ENCODE peak calls at places on chromosomes 4 and X, in seven cellular contexts. D is tibial nerve, N is cardiac fibroblast, R is A549, M is fibroblast of pulmonary artery, A is heart left ventricle, W is prostate gland. S is an unnamed sample.

GRCh38 chr4:168102403-168102802 is 10.1 kb downstream of the ANXA10 start:
- DNase-seq in N (no peak), D (no peak), A (no peak), M (no peak), R (no peak), W (no peak), S (no peak)

GRCh38 chr4:128707864-128708263 is 101.6 kb upstream of the JADE1 start:
- DNase-seq in M (peak; percentile 24), A (no peak), N (no peak), R (no peak), W (no peak), D (no peak), S (no peak)

GRCh38 chr4:107743532-107743931 is 23.5 kb upstream of the PAPSS1 start:
- DNase-seq in A (no peak), N (no peak), D (no peak), W (no peak), M (no peak), R (no peak), S (no peak)

GRCh38 chr4:143488684-143489083 is 24.8 kb upstream of the SMARCA5 start:
- DNase-seq in W (no peak), R (no peak), N (no peak), D (no peak), M (no peak), A (no peak), S (no peak)

GRCh38 chrX:124113799-124114600 is 152.5 kb downstream of the STAG2 start:
- DNase-seq in D (no peak), N (no peak), W (no peak), M (no peak), R (no peak), A (no peak), S (peak; percentile 22)

GRCh38 chr4:2332976-2333319 is 71.0 kb upstream of the MXD4 start:
- DNase-seq in D (no peak), R (no peak), W (no peak), M (no peak), N (no peak), A (no peak), S (peak; percentile 59)

GRCh38 chr4:13984996-13985780 is 357.7 kb upstream of the BOD1L1 start:
- DNase-seq in N (peak; percentile 83), A (no peak), R (no peak), D (no peak), W (no peak), M (peak; percentile 54), S (no peak)

GRCh38 chr4:185238750-185239149 is 29.4 kb downstream of the SNX25 start:
- DNase-seq in M (no peak), N (peak; percentile 38), R (no peak), W (no peak), D (no peak), A (no peak), S (no peak)

GRCh38 chr4:108047199-108047598 is 57.5 kb downstream of the HADH start:
- DNase-seq in W (peak; percentile 26), N (no peak), R (no peak), A (no peak), D (no peak), M (no peak), S (no peak)

GRCh38 chrX:153689654-153690465 is 2.1 kb downstream of the SLC6A8 start:
- DNase-seq in D (no peak), R (no peak), A (no peak), N (peak; percentile 16), M (no peak), W (no peak), S (peak; percentile 82)

GRCh38 chrX:134658421-134658896 is at the start of gene PLAC1:
- DNase-seq in D (no peak), M (no peak), W (no peak), N (no peak), R (no peak), A (no peak), S (no peak)

GRCh38 chr4:100461796-100462195 is 56.0 kb downstream of the EMCN start:
- DNase-seq in A (no peak), W (no peak), D (no peak), M (no peak), N (no peak), R (no peak), S (no peak)

DNA sequence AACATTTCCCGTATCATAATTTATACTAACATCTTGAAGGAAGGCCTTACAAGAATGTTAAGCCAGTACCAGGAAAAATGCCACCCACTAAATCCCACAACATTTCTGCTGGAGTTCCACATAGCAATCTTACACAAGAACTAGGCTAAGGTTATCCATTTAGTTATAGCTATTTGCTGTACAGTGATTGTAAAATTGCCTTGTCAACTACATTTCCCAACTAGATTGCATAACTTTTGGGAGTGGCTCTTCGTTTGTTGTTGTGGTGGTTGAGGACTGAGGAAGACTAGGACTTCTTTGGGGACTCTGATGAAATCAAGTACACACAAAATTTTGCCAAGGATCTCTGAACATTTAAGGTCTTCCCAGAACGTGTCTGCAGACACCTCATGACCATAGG is 8.0 kb downstream of the IBSP start:
- DNase-seq in D (peak; percentile 13), A (no peak), W (no peak), N (peak; percentile 52), R (no peak), M (peak; percentile 16), S (no peak)
- H3K4me3 ChIP-seq in D (no peak overlapping the region), A (no peak overlapping the region), W (no peak overlapping the region), N (no peak overlapping the region), R (no peak overlapping the region), M (no peak overlapping the region), S (no peak overlapping the region)

GRCh38 chrX:131791608-131792355 is 231.3 kb upstream of the STK26 start:
- DNase-seq in M (no peak), A (no peak), D (no peak), W (no peak), N (no peak), R (no peak), S (no peak)

GRCh38 chrX:131792789-131793462 is 230.2 kb upstream of the STK26 start:
- DNase-seq in A (peak; percentile 46), R (peak; percentile 29), D (no peak), W (no peak), N (peak; percentile 34), M (no peak), S (no peak)

GRCh38 chrX:131801066-131801465 is 222.0 kb upstream of the STK26 start:
- DNase-seq in R (no peak), A (no peak), D (no peak), M (peak; percentile 10), W (no peak), N (peak; percentile 25), S (no peak)

GRCh38 chrX:131792356-131792749 is 230.7 kb upstream of the STK26 start:
- DNase-seq in A (peak; percentile 27), R (peak; percentile 47), W (no peak), M (no peak), D (no peak), N (no peak), S (no peak)

DNA sequence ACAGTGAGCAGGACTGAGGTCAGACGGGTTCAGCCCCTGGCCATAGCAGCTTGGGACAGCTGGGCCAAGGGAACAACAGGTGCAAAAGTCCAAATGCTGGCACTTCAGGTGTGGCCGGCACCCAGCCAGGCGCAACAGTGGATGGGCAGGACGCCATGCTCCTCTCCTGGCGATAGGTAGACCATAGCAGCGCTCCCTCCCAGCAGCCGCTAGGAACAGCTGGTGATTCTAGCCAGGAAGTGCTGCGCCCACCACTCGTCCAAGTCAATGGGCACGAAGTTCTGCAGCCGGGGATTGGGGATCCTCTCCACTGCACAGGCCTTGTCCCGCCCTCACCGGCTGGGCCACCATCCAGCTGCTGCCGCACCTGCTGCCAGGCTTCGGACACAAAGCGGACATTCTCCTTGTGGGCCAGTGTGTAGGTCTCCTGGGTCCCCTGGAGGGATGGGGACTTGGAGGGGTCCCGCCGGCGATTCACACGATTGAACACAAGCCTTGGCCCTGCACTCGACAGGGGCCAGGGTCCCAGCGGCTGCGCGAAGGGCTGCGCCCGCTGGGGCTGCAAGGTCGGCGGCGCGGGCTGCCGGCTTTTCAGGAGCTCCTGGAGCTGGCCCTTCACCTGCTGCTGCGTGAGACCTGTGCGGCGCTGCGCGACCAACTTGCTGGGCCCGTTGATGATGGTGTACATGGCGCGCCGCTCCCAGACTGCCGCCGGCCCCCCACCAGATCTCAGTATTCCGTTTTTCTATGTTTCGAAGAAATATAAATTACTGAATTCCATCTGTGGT is 227.5 kb upstream of the STK26 start:
- DNase-seq in W (no peak), M (no peak), D (no peak), A (no peak), R (no peak), N (no peak), S (no peak)
- H3K4me3 ChIP-seq in W (no peak overlapping the region), M (no peak overlapping the region), D (no peak overlapping the region), A (no peak overlapping the region), R (no peak overlapping the region), N (no peak overlapping the region), S (no peak overlapping the region)

GRCh38 chr4:30725562-30725961 is 5.4 kb downstream of the PCDH7 start:
- DNase-seq in D (no peak), W (no peak), R (no peak), A (no peak), N (no peak), M (no peak), S (no peak)
- H3K4me3 ChIP-seq in D (no peak overlapping the region), W (no peak overlapping the region), R (no peak overlapping the region), A (peak overlapping the region; percentile 48), N (no peak overlapping the region), M (peak overlapping the region; percentile 50), S (no peak overlapping the region)

GRCh38 chr4:113633467-113633866 is 128.1 kb downstream of the CAMK2D start:
- DNase-seq in N (no peak), M (no peak), A (peak; percentile 20), W (no peak), R (no peak), D (no peak), S (no peak)

GRCh38 chr4:113636877-113637276 is 124.7 kb downstream of the CAMK2D start:
- DNase-seq in M (peak; percentile 61), D (no peak), A (no peak), W (no peak), R (no peak), N (peak; percentile 55), S (no peak)

GRCh38 chr4:113635739-113636437 is 125.7 kb downstream of the CAMK2D start:
- DNase-seq in N (peak; percentile 58), M (peak; percentile 58), A (peak; percentile 17), D (no peak), R (no peak), W (no peak), S (no peak)

GRCh38 chr4:113636438-113636818 is 125.1 kb downstream of the CAMK2D start:
- DNase-seq in D (no peak), A (no peak), M (no peak), R (no peak), N (no peak), W (no peak), S (no peak)

DNA sequence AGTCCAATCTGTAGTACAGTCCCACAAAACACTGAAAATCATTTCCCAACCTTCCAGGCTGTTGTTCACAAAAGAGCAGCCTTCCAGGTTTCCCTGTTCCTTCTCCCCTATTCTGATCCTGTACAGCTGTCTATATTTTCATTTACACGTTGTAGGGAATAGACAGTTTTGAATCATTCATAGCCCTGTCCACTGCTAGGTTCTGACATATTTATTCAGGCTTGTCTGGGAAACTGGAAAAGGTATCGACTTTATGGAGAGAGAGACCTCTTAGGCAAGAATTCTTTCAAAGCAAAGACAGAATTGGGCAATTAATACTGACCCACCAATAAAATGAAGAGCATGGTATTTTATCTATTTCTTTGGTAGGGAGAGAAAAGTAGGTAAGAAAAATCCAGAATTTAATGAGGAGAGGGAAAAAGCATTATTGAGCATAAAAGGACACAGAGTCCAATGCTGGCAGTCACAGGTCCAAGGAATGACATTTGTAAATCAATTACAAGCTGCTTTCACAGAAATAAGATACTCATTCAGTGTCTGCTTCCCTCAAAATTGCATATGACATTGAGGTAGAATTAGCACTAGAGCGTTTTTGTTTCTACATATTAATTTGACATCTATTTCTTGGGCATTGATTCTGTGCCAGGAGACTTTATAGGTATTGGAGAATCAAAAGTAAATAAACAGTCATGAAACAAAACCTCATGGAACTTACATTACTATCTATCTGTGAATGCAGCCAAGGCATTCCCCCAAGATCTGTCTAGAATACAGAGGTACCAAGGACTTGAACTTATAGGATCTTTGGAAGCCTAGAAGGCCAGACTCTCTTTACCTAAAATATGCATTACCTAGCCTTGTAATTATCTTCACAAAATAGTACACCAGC is 127.2 kb downstream of the CAMK2D start:
- DNase-seq in N (no peak), D (no peak), A (no peak), W (no peak), M (no peak), R (no peak), S (no peak)
- H3K4me3 ChIP-seq in N (no peak overlapping the region), D (no peak overlapping the region), A (no peak overlapping the region), W (no peak overlapping the region), M (no peak overlapping the region), R (no peak overlapping the region), S (no peak overlapping the region)

S was measured in H7.